ENCODE peak calls at places on chromosomes 3 and 15, in eight cellular contexts. One of them, this sample, is unnamed.

GRCh38 chr15:95450413-95450812 is 880.1 kb upstream of the NR2F2 start:
- DNase-seq in pancreas: no peak
- DNase-seq in heart left ventricle: no peak
- DNase-seq in transverse colon: no peak
- DNase-seq in left lung: no peak
- DNase-seq in A673: no peak
- DNase-seq in IMR-90: no peak
- DNase-seq in BJ: no peak
- DNase-seq in this sample: no peak

GRCh38 chr3:107369791-107370190 is 7.4 kb upstream of the CCDC54 start:
- DNase-seq in pancreas: no peak
- DNase-seq in heart left ventricle: no peak
- DNase-seq in transverse colon: no peak
- DNase-seq in left lung: no peak
- DNase-seq in A673: no peak
- DNase-seq in IMR-90: peak; percentile 24
- DNase-seq in BJ: no peak
- DNase-seq in this sample: no peak

GRCh38 chr3:197408177-197408957 is 110.0 kb upstream of the DLG1 start:
- DNase-seq in pancreas: no peak
- DNase-seq in heart left ventricle: no peak
- DNase-seq in transverse colon: no peak
- DNase-seq in left lung: no peak
- DNase-seq in A673: no peak
- DNase-seq in IMR-90: peak; percentile 41
- DNase-seq in BJ: no peak
- DNase-seq in this sample: no peak

GRCh38 chr15:79598639-79599038 is 166.5 kb downstream of the MINAR1 start:
- DNase-seq in pancreas: no peak
- DNase-seq in heart left ventricle: no peak
- DNase-seq in transverse colon: no peak
- DNase-seq in left lung: no peak
- DNase-seq in A673: no peak
- DNase-seq in IMR-90: no peak
- DNase-seq in BJ: no peak
- DNase-seq in this sample: no peak

GRCh38 chr3:130800829-130801228 is 54.2 kb upstream of the PIK3R4 start:
- DNase-seq in pancreas: no peak
- DNase-seq in heart left ventricle: no peak
- DNase-seq in transverse colon: no peak
- DNase-seq in left lung: no peak
- DNase-seq in A673: no peak
- DNase-seq in IMR-90: no peak
- DNase-seq in BJ: no peak
- DNase-seq in this sample: no peak

GRCh38 chr3:59056706-59057105 is 6.9 kb upstream of the CFAP20DC start:
- DNase-seq in pancreas: no peak
- DNase-seq in heart left ventricle: no peak
- DNase-seq in transverse colon: no peak
- DNase-seq in left lung: no peak
- DNase-seq in A673: no peak
- DNase-seq in IMR-90: peak; percentile 19
- DNase-seq in BJ: peak; percentile 34
- DNase-seq in this sample: no peak

GRCh38 chr15:92803852-92804609 is 96.1 kb upstream of the CHD2 start:
- DNase-seq in pancreas: no peak
- DNase-seq in heart left ventricle: peak; percentile 84
- DNase-seq in transverse colon: peak; percentile 79
- DNase-seq in left lung: peak; percentile 91
- DNase-seq in A673: peak; percentile 78
- DNase-seq in IMR-90: peak; percentile 100
- DNase-seq in BJ: peak; percentile 100
- DNase-seq in this sample: peak; percentile 95

GRCh38 chr3:180401226-180401625 is 200.7 kb upstream of the TTC14 start:
- DNase-seq in pancreas: no peak
- DNase-seq in heart left ventricle: no peak
- DNase-seq in transverse colon: no peak
- DNase-seq in left lung: no peak
- DNase-seq in A673: no peak
- DNase-seq in IMR-90: peak; percentile 8
- DNase-seq in BJ: no peak
- DNase-seq in this sample: no peak

GRCh38 chr15:23854535-23855252 is 167.6 kb upstream of the NDN start:
- DNase-seq in pancreas: no peak
- DNase-seq in heart left ventricle: no peak
- DNase-seq in transverse colon: no peak
- DNase-seq in left lung: no peak
- DNase-seq in A673: no peak
- DNase-seq in IMR-90: no peak
- DNase-seq in BJ: no peak
- DNase-seq in this sample: no peak

GRCh38 chr3:43689766-43690399 is 855 bp upstream of the ABHD5 start:
- DNase-seq in pancreas: no peak
- DNase-seq in heart left ventricle: peak; percentile 24
- DNase-seq in transverse colon: no peak
- DNase-seq in left lung: no peak
- DNase-seq in A673: no peak
- DNase-seq in IMR-90: no peak
- DNase-seq in BJ: no peak
- DNase-seq in this sample: no peak

GRCh38 chr3:128364291-128364690 is 102.4 kb downstream of the DNAJB8 start:
- DNase-seq in pancreas: no peak
- DNase-seq in heart left ventricle: peak; percentile 6
- DNase-seq in transverse colon: no peak
- DNase-seq in left lung: no peak
- DNase-seq in A673: no peak
- DNase-seq in IMR-90: no peak
- DNase-seq in BJ: no peak
- DNase-seq in this sample: no peak

GRCh38 chr3:114790752-114791151 is 356.3 kb downstream of the ZBTB20 start:
- DNase-seq in pancreas: no peak
- DNase-seq in heart left ventricle: no peak
- DNase-seq in transverse colon: no peak
- DNase-seq in left lung: no peak
- DNase-seq in A673: no peak
- DNase-seq in IMR-90: no peak
- DNase-seq in BJ: no peak
- DNase-seq in this sample: no peak

GRCh38 chr15:85412956-85413854 is 32.8 kb downstream of the AKAP13 start:
- DNase-seq in pancreas: no peak
- DNase-seq in heart left ventricle: peak; percentile 74
- DNase-seq in transverse colon: peak; percentile 77
- DNase-seq in left lung: peak; percentile 69
- DNase-seq in A673: peak; percentile 74
- DNase-seq in IMR-90: peak; percentile 95
- DNase-seq in BJ: no peak
- DNase-seq in this sample: peak; percentile 78

GRCh38 chr3:160480931-160481330 is 31.3 kb upstream of the TRIM59 start:
- DNase-seq in pancreas: no peak
- DNase-seq in heart left ventricle: no peak
- DNase-seq in transverse colon: no peak
- DNase-seq in left lung: no peak
- DNase-seq in A673: no peak
- DNase-seq in IMR-90: peak; percentile 40
- DNase-seq in BJ: no peak
- DNase-seq in this sample: no peak

GRCh38 chr3:30643763-30644462 is 37.5 kb downstream of the TGFBR2 start:
- DNase-seq in pancreas: no peak
- DNase-seq in heart left ventricle: no peak
- DNase-seq in transverse colon: peak; percentile 59
- DNase-seq in left lung: no peak
- DNase-seq in A673: no peak
- DNase-seq in IMR-90: no peak
- DNase-seq in BJ: no peak
- DNase-seq in this sample: no peak

GRCh38 chr15:28112101-28112760 is 13.1 kb upstream of the OCA2 start:
- DNase-seq in pancreas: no peak
- DNase-seq in heart left ventricle: no peak
- DNase-seq in transverse colon: no peak
- DNase-seq in left lung: no peak
- DNase-seq in A673: no peak
- DNase-seq in IMR-90: no peak
- DNase-seq in BJ: no peak
- DNase-seq in this sample: peak; percentile 56

GRCh38 chr15:71044006-71044405 is 71.3 kb upstream of the THSD4 start:
- DNase-seq in pancreas: no peak
- DNase-seq in heart left ventricle: no peak
- DNase-seq in transverse colon: no peak
- DNase-seq in left lung: no peak
- DNase-seq in A673: no peak
- DNase-seq in IMR-90: peak; percentile 82
- DNase-seq in BJ: peak; percentile 33
- DNase-seq in this sample: no peak

GRCh38 chr3:32495085-32495484 is 7.6 kb downstream of the CMTM6 start:
- DNase-seq in pancreas: no peak
- DNase-seq in heart left ventricle: no peak
- DNase-seq in transverse colon: no peak
- DNase-seq in left lung: no peak
- DNase-seq in A673: no peak
- DNase-seq in IMR-90: no peak
- DNase-seq in BJ: no peak
- DNase-seq in this sample: no peak

GRCh38 chr3:187986514-187986934 is 167.4 kb upstream of the LPP start:
- DNase-seq in pancreas: no peak
- DNase-seq in heart left ventricle: no peak
- DNase-seq in transverse colon: no peak
- DNase-seq in left lung: no peak
- DNase-seq in A673: no peak
- DNase-seq in IMR-90: peak; percentile 96
- DNase-seq in BJ: peak; percentile 63
- DNase-seq in this sample: no peak
- TF ChIP-seq CTCF in pancreas: no peak
- TF ChIP-seq CTCF in heart left ventricle: no peak
- TF ChIP-seq CTCF in transverse colon: no peak
- TF ChIP-seq CTCF in left lung: no peak
- TF ChIP-seq CTCF in A673: no peak
- TF ChIP-seq CTCF in IMR-90: peak; percentile 31
- TF ChIP-seq CTCF in BJ: peak; percentile 15
- TF ChIP-seq CTCF in this sample: no peak

DNA sequence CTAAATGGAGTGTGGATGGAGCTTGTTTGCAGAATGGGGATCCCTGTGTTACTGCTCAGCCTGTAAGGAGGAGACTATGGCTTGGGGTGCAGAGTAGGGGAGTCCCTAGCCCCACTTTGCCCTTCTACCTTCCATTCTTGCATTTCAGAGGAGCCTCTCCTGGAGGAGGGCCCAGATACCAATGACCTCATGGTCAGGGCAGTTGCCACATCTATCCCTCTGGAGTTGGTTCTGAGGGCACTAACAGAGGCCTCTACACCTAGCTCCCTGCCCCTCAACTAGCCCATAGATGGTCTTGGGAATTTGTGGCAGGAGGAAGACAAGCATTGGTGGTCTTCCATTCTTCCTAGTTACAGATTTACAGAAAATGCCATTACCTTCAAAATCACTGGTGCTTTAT is 6.1 kb downstream of the SKOR1 start:
- DNase-seq in pancreas: no peak
- DNase-seq in heart left ventricle: no peak
- DNase-seq in transverse colon: no peak
- DNase-seq in left lung: no peak
- DNase-seq in A673: no peak
- DNase-seq in IMR-90: no peak
- DNase-seq in BJ: no peak
- DNase-seq in this sample: no peak
- H3K27me3 ChIP-seq in pancreas: no peaks in the 10 kb centered on the region
- H3K27me3 ChIP-seq in heart left ventricle: peaks cover 99% of the 10 kb centered on the region
- H3K27me3 ChIP-seq in transverse colon: peaks cover 99% of the 10 kb centered on the region
- H3K27me3 ChIP-seq in left lung: peaks cover 100% of the 10 kb centered on the region
- H3K27me3 ChIP-seq in A673: peaks cover 97% of the 10 kb centered on the region
- H3K27me3 ChIP-seq in IMR-90: peaks cover 95% of the 10 kb centered on the region
- H3K27me3 ChIP-seq in BJ: peaks cover 77% of the 10 kb centered on the region
- H3K27me3 ChIP-seq in this sample: peaks cover 62% of the 10 kb centered on the region

GRCh38 chr15:52214553-52214952 is 23.4 kb upstream of the GNB5 start:
- DNase-seq in pancreas: no peak
- DNase-seq in heart left ventricle: no peak
- DNase-seq in transverse colon: no peak
- DNase-seq in left lung: no peak
- DNase-seq in A673: no peak
- DNase-seq in IMR-90: no peak
- DNase-seq in BJ: no peak
- DNase-seq in this sample: no peak

GRCh38 chr15:52220896-52221660 is 29.9 kb upstream of the GNB5 start:
- DNase-seq in pancreas: no peak
- DNase-seq in heart left ventricle: no peak
- DNase-seq in transverse colon: no peak
- DNase-seq in left lung: no peak
- DNase-seq in A673: no peak
- DNase-seq in IMR-90: no peak
- DNase-seq in BJ: no peak
- DNase-seq in this sample: no peak

GRCh38 chr15:52218816-52219215 is 27.6 kb upstream of the GNB5 start:
- DNase-seq in pancreas: no peak
- DNase-seq in heart left ventricle: no peak
- DNase-seq in transverse colon: no peak
- DNase-seq in left lung: no peak
- DNase-seq in A673: no peak
- DNase-seq in IMR-90: no peak
- DNase-seq in BJ: no peak
- DNase-seq in this sample: no peak

GRCh38 chr15:52220251-52220650 is 29.1 kb upstream of the GNB5 start:
- DNase-seq in pancreas: no peak
- DNase-seq in heart left ventricle: no peak
- DNase-seq in transverse colon: no peak
- DNase-seq in left lung: no peak
- DNase-seq in A673: no peak
- DNase-seq in IMR-90: no peak
- DNase-seq in BJ: no peak
- DNase-seq in this sample: no peak

GRCh38 chr15:52217186-52217585 is 26.0 kb upstream of the GNB5 start:
- DNase-seq in pancreas: no peak
- DNase-seq in heart left ventricle: no peak
- DNase-seq in transverse colon: peak; percentile 19
- DNase-seq in left lung: no peak
- DNase-seq in A673: peak; percentile 18
- DNase-seq in IMR-90: no peak
- DNase-seq in BJ: no peak
- DNase-seq in this sample: no peak
- TF ChIP-seq CTCF in pancreas: no peak
- TF ChIP-seq CTCF in heart left ventricle: no peak
- TF ChIP-seq CTCF in transverse colon: no peak
- TF ChIP-seq CTCF in left lung: no peak
- TF ChIP-seq CTCF in A673: peak; percentile 48
- TF ChIP-seq CTCF in IMR-90: no peak
- TF ChIP-seq CTCF in BJ: no peak
- TF ChIP-seq CTCF in this sample: no peak

DNA sequence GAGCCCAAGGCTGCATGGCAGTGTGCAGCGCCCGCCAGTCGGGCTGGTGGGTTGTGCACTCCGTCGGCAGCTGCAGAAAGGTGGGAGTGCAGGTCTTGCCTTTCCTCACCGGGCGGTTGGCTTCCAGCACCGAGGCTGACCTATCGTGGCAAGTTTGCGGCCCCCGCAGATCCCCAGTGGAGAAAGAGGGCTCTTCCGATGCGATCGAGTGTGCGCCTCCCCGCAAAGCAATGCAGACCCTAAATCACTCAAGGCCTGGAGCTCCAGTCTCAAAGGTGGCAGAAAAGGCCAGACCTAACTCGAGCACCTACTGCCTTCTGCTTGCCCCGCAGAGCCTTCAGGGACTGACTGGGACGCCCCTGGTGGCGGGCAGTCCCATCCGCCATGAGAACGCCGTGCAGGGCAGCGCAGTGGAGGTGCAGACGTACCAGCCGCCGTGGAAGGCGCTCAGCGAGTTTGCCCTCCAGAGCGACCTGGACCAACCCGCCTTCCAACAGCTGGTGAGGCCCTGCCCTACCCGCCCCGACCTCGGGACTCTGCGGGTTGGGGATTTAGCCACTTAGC is 4.3 kb downstream of the ISL2 start:
- DNase-seq in pancreas: peak; percentile 86
- DNase-seq in heart left ventricle: no peak
- DNase-seq in transverse colon: peak; percentile 62
- DNase-seq in left lung: no peak
- DNase-seq in A673: peak; percentile 52
- DNase-seq in IMR-90: no peak
- DNase-seq in BJ: no peak
- DNase-seq in this sample: no peak
- H3K27me3 ChIP-seq in pancreas: peaks cover 19% of the 10 kb centered on the region
- H3K27me3 ChIP-seq in heart left ventricle: peaks cover 100% of the 10 kb centered on the region
- H3K27me3 ChIP-seq in transverse colon: peaks cover 99% of the 10 kb centered on the region
- H3K27me3 ChIP-seq in left lung: peaks cover 100% of the 10 kb centered on the region
- H3K27me3 ChIP-seq in A673: peaks cover 83% of the 10 kb centered on the region
- H3K27me3 ChIP-seq in IMR-90: peaks cover 32% of the 10 kb centered on the region
- H3K27me3 ChIP-seq in BJ: no peaks in the 10 kb centered on the region
- H3K27me3 ChIP-seq in this sample: peaks cover 79% of the 10 kb centered on the region